ENCODE peak calls at places on chromosome 3, in five cellular contexts. One of them, this sample, is unnamed.

GRCh38 chr3:41575754-41576153 is 376.4 kb downstream of the CTNNB1 start:
- DNase-seq in BJ: no peak
- DNase-seq in stimulated activated naive B cell treated with anti-CD40 and anti-IgM and Interleukin-4, amounts not matched to agents 10 μg/mL and 1 μg/mL and 100 μg/mL, for 72 hours: no peak
- DNase-seq in stimulated activated CD4-positive, alpha-beta T cell treated with anti-CD3 and anti-CD28 coated beads, Interleukin-4, amount 100 ng/mL, for 48 hours: no peak
- DNase-seq in amygdala: no peak
- DNase-seq in this sample: no peak

GRCh38 chr3:195041871-195042740 is 228.9 kb downstream of the XXYLT1 start:
- DNase-seq in BJ: no peak
- DNase-seq in stimulated activated naive B cell treated with anti-CD40 and anti-IgM and Interleukin-4, amounts not matched to agents 10 μg/mL and 1 μg/mL and 100 μg/mL, for 72 hours: no peak
- DNase-seq in stimulated activated CD4-positive, alpha-beta T cell treated with anti-CD3 and anti-CD28 coated beads, Interleukin-4, amount 100 ng/mL, for 48 hours: no peak
- DNase-seq in amygdala: no peak
- DNase-seq in this sample: no peak

GRCh38 chr3:125115640-125116039 is 59.8 kb upstream of the HEG1 start:
- DNase-seq in BJ: no peak
- DNase-seq in stimulated activated naive B cell treated with anti-CD40 and anti-IgM and Interleukin-4, amounts not matched to agents 10 μg/mL and 1 μg/mL and 100 μg/mL, for 72 hours: no peak
- DNase-seq in stimulated activated CD4-positive, alpha-beta T cell treated with anti-CD3 and anti-CD28 coated beads, Interleukin-4, amount 100 ng/mL, for 48 hours: no peak
- DNase-seq in amygdala: no peak
- DNase-seq in this sample: no peak

GRCh38 chr3:128524374-128525299 is 31.6 kb upstream of the GATA2 start:
- DNase-seq in BJ: no peak
- DNase-seq in stimulated activated naive B cell treated with anti-CD40 and anti-IgM and Interleukin-4, amounts not matched to agents 10 μg/mL and 1 μg/mL and 100 μg/mL, for 72 hours: no peak
- DNase-seq in stimulated activated CD4-positive, alpha-beta T cell treated with anti-CD3 and anti-CD28 coated beads, Interleukin-4, amount 100 ng/mL, for 48 hours: no peak
- DNase-seq in amygdala: no peak
- DNase-seq in this sample: no peak

GRCh38 chr3:12287727-12288465 is 974 bp upstream of the PPARG start:
- DNase-seq in BJ: no peak
- DNase-seq in stimulated activated naive B cell treated with anti-CD40 and anti-IgM and Interleukin-4, amounts not matched to agents 10 μg/mL and 1 μg/mL and 100 μg/mL, for 72 hours: no peak
- DNase-seq in stimulated activated CD4-positive, alpha-beta T cell treated with anti-CD3 and anti-CD28 coated beads, Interleukin-4, amount 100 ng/mL, for 48 hours: no peak
- DNase-seq in amygdala: no peak
- DNase-seq in this sample: peak

GRCh38 chr3:151976211-151977050 is 103.0 kb downstream of the SUCNR1 start:
- DNase-seq in BJ: peak
- DNase-seq in stimulated activated naive B cell treated with anti-CD40 and anti-IgM and Interleukin-4, amounts not matched to agents 10 μg/mL and 1 μg/mL and 100 μg/mL, for 72 hours: no peak
- DNase-seq in stimulated activated CD4-positive, alpha-beta T cell treated with anti-CD3 and anti-CD28 coated beads, Interleukin-4, amount 100 ng/mL, for 48 hours: no peak
- DNase-seq in amygdala: no peak
- DNase-seq in this sample: no peak

GRCh38 chr3:160935413-160936095 is 169.6 kb downstream of the B3GALNT1 start:
- DNase-seq in BJ: no peak
- DNase-seq in stimulated activated naive B cell treated with anti-CD40 and anti-IgM and Interleukin-4, amounts not matched to agents 10 μg/mL and 1 μg/mL and 100 μg/mL, for 72 hours: no peak
- DNase-seq in stimulated activated CD4-positive, alpha-beta T cell treated with anti-CD3 and anti-CD28 coated beads, Interleukin-4, amount 100 ng/mL, for 48 hours: no peak
- DNase-seq in amygdala: no peak
- DNase-seq in this sample: no peak

GRCh38 chr3:30779686-30780287 is 114.7 kb downstream of the GADL1 start:
- DNase-seq in BJ: no peak
- DNase-seq in stimulated activated naive B cell treated with anti-CD40 and anti-IgM and Interleukin-4, amounts not matched to agents 10 μg/mL and 1 μg/mL and 100 μg/mL, for 72 hours: no peak
- DNase-seq in stimulated activated CD4-positive, alpha-beta T cell treated with anti-CD3 and anti-CD28 coated beads, Interleukin-4, amount 100 ng/mL, for 48 hours: no peak
- DNase-seq in amygdala: no peak
- DNase-seq in this sample: peak

GRCh38 chr3:106209482-106209881 is 340.7 kb upstream of the CBLB start:
- DNase-seq in BJ: no peak
- DNase-seq in stimulated activated naive B cell treated with anti-CD40 and anti-IgM and Interleukin-4, amounts not matched to agents 10 μg/mL and 1 μg/mL and 100 μg/mL, for 72 hours: no peak
- DNase-seq in stimulated activated CD4-positive, alpha-beta T cell treated with anti-CD3 and anti-CD28 coated beads, Interleukin-4, amount 100 ng/mL, for 48 hours: no peak
- DNase-seq in amygdala: no peak
- DNase-seq in this sample: no peak

GRCh38 chr3:155790272-155790918 is 15.7 kb downstream of the C3orf33 start:
- DNase-seq in BJ: no peak
- DNase-seq in stimulated activated naive B cell treated with anti-CD40 and anti-IgM and Interleukin-4, amounts not matched to agents 10 μg/mL and 1 μg/mL and 100 μg/mL, for 72 hours: no peak
- DNase-seq in stimulated activated CD4-positive, alpha-beta T cell treated with anti-CD3 and anti-CD28 coated beads, Interleukin-4, amount 100 ng/mL, for 48 hours: no peak
- DNase-seq in amygdala: no peak
- DNase-seq in this sample: no peak

This sample was measured in neuronal stem cell.